ENCODE peak calls at places on chromosomes 3 and 15, in nine cellular contexts. C, N, Z, Y, E, H, M, J and F are unnamed samples.

GRCh38 chr15:46682969-46683791 is 1034.1 kb upstream of the SEMA6D start:
- DNase-seq in C (no peak), Y (no peak), Z (no peak), H (no peak), M (no peak), J (no peak), E (no peak), N (no peak), F (no peak)

GRCh38 chr15:29089731-29090616 is 179.6 kb downstream of the NSMCE3 start:
- DNase-seq in N (no peak), M (peak; percentile 44), J (no peak), Y (peak; percentile 13), E (peak; percentile 18), Z (no peak), H (peak; percentile 33), C (no peak), F (no peak)

GRCh38 chr3:162143181-162143580 is 646.6 kb downstream of the OTOL1 start:
- DNase-seq in N (no peak), J (no peak), Z (no peak), E (peak; percentile 3), C (peak; percentile 21), M (no peak), H (no peak), Y (no peak), F (no peak)

GRCh38 chr3:179608931-179609720 is 4.5 kb downstream of the NDUFB5 start:
- DNase-seq in Y (no peak), M (peak; percentile 74), Z (no peak), N (no peak), E (no peak), H (no peak), J (peak; percentile 68), C (no peak), F (no peak)

GRCh38 chr3:64871955-64872354 is 184.2 kb upstream of the ADAMTS9 start:
- DNase-seq in H (no peak), M (peak; percentile 64), E (no peak), N (no peak), Z (no peak), J (no peak), C (no peak), Y (no peak), F (no peak)

GRCh38 chr3:49701388-49702077 is 12.2 kb downstream of the RNF123 start:
- DNase-seq in N (no peak), H (no peak), J (no peak), Z (no peak), C (no peak), M (peak; percentile 57), Y (no peak), E (no peak), F (no peak)

GRCh38 chr3:140859592-140860336 is 81.9 kb upstream of the SLC25A36 start:
- DNase-seq in Z (no peak), C (peak; percentile 10), M (no peak), Y (no peak), J (peak; percentile 59), H (no peak), N (no peak), E (peak; percentile 6), F (no peak)

GRCh38 chr15:57591822-57592367 is at the start of gene MYZAP:
- DNase-seq in H (no peak), E (peak; percentile 10), N (peak; percentile 76), C (peak; percentile 59), Z (peak; percentile 73), J (no peak), M (peak; percentile 18), Y (no peak), F (no peak)

GRCh38 chr15:89143503-89144162 is 55.4 kb downstream of the ABHD2 start:
- DNase-seq in Z (peak; percentile 64), N (no peak), C (peak; percentile 40), J (peak; percentile 32), M (no peak), H (peak; percentile 95), E (peak; percentile 88), Y (peak; percentile 75), F (peak; percentile 52)

DNA sequence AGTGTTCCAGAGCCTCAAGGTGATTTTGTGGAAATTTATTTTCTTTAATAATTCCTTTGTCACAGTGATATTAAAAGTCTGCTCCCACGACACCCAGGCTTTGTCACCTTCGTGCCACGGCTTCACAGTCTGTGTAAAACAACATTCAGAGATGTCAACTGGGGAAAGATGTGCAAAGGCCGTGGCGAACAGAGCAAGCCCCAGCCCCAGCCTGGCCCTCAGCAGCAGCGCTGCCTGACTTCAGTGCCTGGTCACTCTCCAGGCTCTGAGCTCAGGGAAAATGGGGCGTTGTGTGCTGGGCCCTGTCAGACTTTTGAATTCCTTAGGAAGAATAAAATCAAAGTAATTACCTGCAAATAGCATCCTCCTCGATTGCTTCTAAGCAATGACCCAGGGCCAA is 6.2 kb downstream of the CFAP92 start:
- DNase-seq in H (no peak), Y (no peak), C (no peak), J (no peak), Z (no peak), E (no peak), M (no peak), N (no peak), F (no peak)
- H3K4me3 ChIP-seq in H (no peak overlapping the region), Y (no peak overlapping the region), C (no peak overlapping the region), J (no peak overlapping the region), Z (no peak overlapping the region), E (no peak overlapping the region), M (no peak overlapping the region), N (no peak overlapping the region), F (no peak overlapping the region)

GRCh38 chr3:65979152-65979551 is 59.6 kb downstream of the MAGI1 start:
- DNase-seq in N (no peak), M (peak; percentile 63), Z (peak; percentile 75), Y (peak; percentile 67), E (peak; percentile 94), J (no peak), H (peak; percentile 92), C (no peak), F (no peak)
- H3K4me3 ChIP-seq in N (no peak overlapping the region), M (no peak overlapping the region), Z (no peak overlapping the region), Y (no peak overlapping the region), E (no peak overlapping the region), J (no peak overlapping the region), H (no peak overlapping the region), C (no peak overlapping the region), F (no peak overlapping the region)

GRCh38 chr3:149654188-149654601 is 3.6 kb downstream of the WWTR1 start:
- DNase-seq in C (peak; percentile 64), E (peak; percentile 42), Y (no peak), N (no peak), H (peak; percentile 77), Z (no peak), M (no peak), J (peak; percentile 23), F (peak; percentile 23)
- H3K4me3 ChIP-seq in C (peak overlapping the region; percentile 64), E (peak overlapping the region; percentile 10), Y (peak overlapping the region; percentile 40), N (peak overlapping the region; percentile 78), H (peak overlapping the region; percentile 98), Z (peak overlapping the region; percentile 71), M (no peak overlapping the region), J (no peak overlapping the region), F (no peak overlapping the region)

DNA sequence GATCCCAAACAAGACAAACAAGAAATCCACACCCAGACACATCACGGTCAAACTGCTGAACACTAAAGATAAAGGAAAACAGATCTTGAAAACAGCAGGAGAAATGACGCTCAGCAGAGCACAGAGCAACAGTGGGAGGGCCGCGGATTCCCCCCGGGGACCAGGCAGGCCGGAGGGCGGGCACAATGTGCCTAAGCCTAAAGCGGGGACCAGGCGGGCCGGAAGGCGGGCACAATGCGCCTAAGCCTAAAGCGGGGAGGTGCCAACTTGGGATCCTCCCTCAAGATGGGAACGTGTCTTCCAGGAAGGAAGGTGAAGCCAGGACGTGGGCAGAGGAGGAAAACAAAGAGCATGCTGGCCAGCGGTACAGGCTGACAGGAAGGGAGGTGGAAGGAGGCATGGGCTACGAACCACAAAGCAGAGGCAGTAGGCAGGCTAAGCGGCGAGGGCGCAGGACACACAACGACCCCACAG is 31.1 kb downstream of the CYFIP1 start:
- DNase-seq in C (peak; percentile 26), N (peak; percentile 83), J (peak; percentile 55), E (peak; percentile 77), M (peak; percentile 89), H (peak; percentile 81), Y (no peak), Z (peak; percentile 87), F (peak; percentile 77)
- H3K4me3 ChIP-seq in C (no peak overlapping the region), N (peak overlapping the region; percentile 52), J (peak overlapping the region; percentile 25), E (peak overlapping the region; percentile 38), M (no peak overlapping the region), H (peak overlapping the region; percentile 0), Y (no peak overlapping the region), Z (peak overlapping the region; percentile 10), F (no peak overlapping the region)

DNA sequence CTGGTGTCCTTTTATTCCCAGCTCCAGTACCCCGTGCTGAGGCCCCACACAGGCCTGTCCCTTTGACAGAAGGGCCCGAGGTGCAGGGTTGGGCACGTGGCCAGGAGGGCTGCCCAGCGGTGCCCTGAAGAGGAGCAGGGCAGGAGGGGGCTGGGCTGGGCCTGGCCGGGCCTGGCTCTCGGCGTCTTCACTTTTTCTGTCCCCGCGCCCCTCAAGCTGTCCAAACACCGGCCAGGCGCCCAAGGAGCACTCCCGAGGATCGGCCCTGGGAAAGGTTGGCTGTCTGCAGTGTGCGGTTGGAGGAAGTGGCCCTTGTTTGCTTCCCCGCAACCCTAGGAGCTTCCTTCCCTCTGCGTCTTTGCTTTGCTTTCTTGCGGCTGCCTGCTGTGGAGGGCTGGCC is 84.1 kb downstream of the WNT7A start:
- DNase-seq in H (no peak), Y (no peak), E (no peak), C (no peak), M (no peak), Z (no peak), N (no peak), J (no peak), F (no peak)
- H3K4me3 ChIP-seq in H (no peak overlapping the region), Y (no peak overlapping the region), E (no peak overlapping the region), C (no peak overlapping the region), M (no peak overlapping the region), Z (no peak overlapping the region), N (no peak overlapping the region), J (no peak overlapping the region), F (no peak overlapping the region)